ENCODE peak calls at places on chromosomes 5 and 9, in eight cellular contexts. B is Panc1; K is AG04450; T is effector memory CD4-positive, alpha-beta T cell; M is transverse colon; A is DND-41; I is BE2C; P is psoas muscle. R is an unnamed sample. For H3K9me3, the result is how much of the 10 kb centered on the place peaks cover.

GRCh38 chr9:137463194-137463930 is 4.2 kb upstream of the NSMF start:
- DNase-seq in B (no peak), K (no peak), T (no peak), M (no peak), A (no peak), I (no peak), P (peak), R (no peak)

GRCh38 chr9:104386425-104387069 is 117.5 kb upstream of the OR13F1 start:
- DNase-seq in B (peak), K (no peak), T (no peak), M (no peak), A (no peak), I (no peak), P (no peak), R (no peak)

GRCh38 chr9:107614765-107615164 is 125.2 kb upstream of the KLF4 start:
- DNase-seq in B (no peak), K (no peak), T (no peak), M (peak), A (no peak), I (no peak), P (no peak), R (no peak)

GRCh38 chr5:73189816-73190451 is 16.9 kb downstream of the TMEM174 start:
- DNase-seq in B (no peak), K (peak), T (no peak), M (peak), A (no peak), I (peak), P (no peak), R (no peak)

GRCh38 chr5:159825551-159826051 is 90.7 kb upstream of the ADRA1B start:
- DNase-seq in B (no peak), K (no peak), T (no peak), M (peak), A (no peak), I (no peak), P (peak), R (no peak)

GRCh38 chr9:136244116-136244775 is 1.4 kb downstream of the QSOX2 start:
- DNase-seq in B (no peak), K (no peak), T (no peak), M (no peak), A (peak), I (no peak), P (no peak), R (no peak)

GRCh38 chr9:127177221-127177620 is 54.8 kb upstream of the ANGPTL2 start:
- DNase-seq in B (no peak), K (no peak), T (no peak), M (peak), A (no peak), I (no peak), P (no peak), R (no peak)

GRCh38 chr9:126376903-126377342 is 50.3 kb downstream of the MVB12B start:
- DNase-seq in B (no peak), K (no peak), T (no peak), M (no peak), A (no peak), I (no peak), P (no peak), R (no peak)

GRCh38 chr5:153360860-153361259 is 129.6 kb upstream of the GRIA1 start:
- DNase-seq in B (no peak), K (no peak), T (no peak), M (no peak), A (no peak), I (no peak), P (no peak), R (no peak)

GRCh38 chr5:42591026-42591425 is 165.6 kb upstream of the CCDC152 start:
- DNase-seq in B (no peak), K (no peak), T (no peak), M (no peak), A (no peak), I (no peak), P (peak), R (no peak)

GRCh38 chr9:27599102-27599501 is 25.8 kb upstream of the C9orf72 start:
- DNase-seq in B (no peak), K (no peak), T (no peak), M (no peak), A (no peak), I (no peak), P (no peak), R (no peak)

GRCh38 chr5:16536818-16537217 is 71.2 kb upstream of the ZNF622 start:
- DNase-seq in B (no peak), K (no peak), T (no peak), M (no peak), A (no peak), I (no peak), P (no peak), R (no peak)

GRCh38 chr5:93588586-93589347 is 5.7 kb downstream of the NR2F1 start:
- DNase-seq in B (no peak), K (no peak), T (no peak), M (no peak), A (no peak), I (no peak), P (no peak), R (no peak)

GRCh38 chr5:170071748-170072147 is 33.9 kb upstream of the FOXI1 start:
- DNase-seq in B (no peak), K (no peak), T (no peak), M (no peak), A (no peak), I (no peak), P (no peak), R (no peak)

GRCh38 chr5:176995896-176996767 is 10.4 kb downstream of the UIMC1 start:
- DNase-seq in B (no peak), K (no peak), T (no peak), M (no peak), A (no peak), I (no peak), P (no peak), R (no peak)

GRCh38 chr9:83639266-83639665 is 16.3 kb downstream of the IDNK start:
- DNase-seq in B (no peak), K (no peak), T (no peak), M (no peak), A (no peak), I (no peak), P (no peak), R (no peak)

GRCh38 chr9:19690128-19690527 is 98.7 kb downstream of the SLC24A2 start:
- DNase-seq in B (no peak), K (no peak), T (no peak), M (no peak), A (no peak), I (no peak), P (no peak), R (no peak)

GRCh38 chr5:133611357-133612020 is 852 bp downstream of the FSTL4 start:
- DNase-seq in B (no peak), K (no peak), T (no peak), M (no peak), A (no peak), I (peak), P (no peak), R (no peak)

GRCh38 chr5:63687854-63688253 is 274.4 kb downstream of the HTR1A start:
- DNase-seq in B (no peak), K (no peak), T (no peak), M (no peak), A (no peak), I (no peak), P (no peak), R (no peak)

GRCh38 chr5:1517838-1518237 is 5.9 kb downstream of the LPCAT1 start:
- DNase-seq in B (no peak), K (no peak), T (no peak), M (peak), A (peak), I (no peak), P (peak), R (no peak)

GRCh38 chr5:102130386-102130785 is 165.7 kb downstream of the SLCO4C1 start:
- DNase-seq in B (no peak), K (no peak), T (no peak), M (no peak), A (no peak), I (no peak), P (no peak), R (no peak)

GRCh38 chr5:6491548-6492290 is 43.1 kb downstream of the UBE2QL1 start:
- DNase-seq in B (no peak), K (no peak), T (no peak), M (no peak), A (no peak), I (no peak), P (no peak), R (no peak)

GRCh38 chr9:88037285-88037845 is 63.0 kb upstream of the CDK20 start:
- DNase-seq in B (no peak), K (no peak), T (no peak), M (no peak), A (no peak), I (no peak), P (no peak), R (no peak)

GRCh38 chr9:88033303-88033702 is 59.0 kb upstream of the CDK20 start:
- DNase-seq in B (no peak), K (no peak), T (no peak), M (peak), A (no peak), I (no peak), P (no peak), R (no peak)

GRCh38 chr9:88034964-88035363 is 60.6 kb upstream of the CDK20 start:
- DNase-seq in B (no peak), K (no peak), T (no peak), M (no peak), A (no peak), I (no peak), P (no peak), R (no peak)
- H3K9me3 ChIP-seq in B (under half), K (under half), T (under half), M (under half), A (under half), I (under half), P (under half), R (under half)

GRCh38 chr5:4911646-4912403 is 228.3 kb upstream of the ADAMTS16 start:
- DNase-seq in B (no peak), K (no peak), T (no peak), M (no peak), A (no peak), I (no peak), P (no peak), R (no peak)

GRCh38 chr5:4906821-4907220 is 233.3 kb upstream of the ADAMTS16 start:
- DNase-seq in B (no peak), K (no peak), T (no peak), M (no peak), A (no peak), I (no peak), P (no peak), R (no peak)

GRCh38 chr5:4905674-4906528 is 234.2 kb upstream of the ADAMTS16 start:
- DNase-seq in B (no peak), K (no peak), T (no peak), M (peak), A (no peak), I (peak), P (peak), R (no peak)

GRCh38 chr5:4907636-4908035 is 232.5 kb upstream of the ADAMTS16 start:
- DNase-seq in B (no peak), K (no peak), T (no peak), M (no peak), A (no peak), I (no peak), P (no peak), R (no peak)

DNA sequence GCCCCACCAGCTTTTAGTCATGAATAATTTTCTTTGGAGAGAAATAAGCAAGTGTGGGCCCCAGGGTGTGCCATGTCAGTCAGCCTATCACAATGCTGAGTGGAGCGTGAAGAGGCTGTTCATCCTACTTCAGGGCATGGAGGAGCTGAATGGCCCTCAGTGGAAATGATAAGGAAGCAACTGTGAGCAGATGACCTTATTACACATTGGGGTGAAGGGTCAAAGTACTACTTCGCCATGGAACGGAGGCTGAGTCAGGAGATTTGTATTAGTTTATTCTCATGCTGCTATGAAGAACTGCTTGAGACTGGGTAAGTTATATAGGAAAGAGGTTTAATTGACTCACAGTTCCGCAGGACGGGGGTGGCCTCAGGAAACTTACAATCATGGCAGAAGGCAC is 231.0 kb upstream of the ADAMTS16 start:
- DNase-seq in B (no peak), K (no peak), T (no peak), M (no peak), A (no peak), I (no peak), P (no peak), R (no peak)
- H3K9me3 ChIP-seq in B (under half), K (under half), T (under half), M (under half), A (under half), I (under half), P (under half), R (under half)

GRCh38 chr5:141345327-141345726 is 1.7 kb downstream of the PCDHGA3 start:
- DNase-seq in B (no peak), K (no peak), T (no peak), M (no peak), A (no peak), I (no peak), P (no peak), R (no peak)

GRCh38 chr5:141338538-141339306 is at the start of gene PCDHGA2:
- DNase-seq in B (no peak), K (no peak), T (no peak), M (no peak), A (no peak), I (peak), P (no peak), R (no peak)

GRCh38 chr5:141342773-141343172 is 856 bp upstream of the PCDHGA3 start:
- DNase-seq in B (no peak), K (no peak), T (no peak), M (no peak), A (no peak), I (no peak), P (no peak), R (no peak)

GRCh38 chr5:141343242-141343952 is at the start of gene PCDHGA3:
- DNase-seq in B (no peak), K (no peak), T (no peak), M (no peak), A (no peak), I (peak), P (no peak), R (no peak)

DNA sequence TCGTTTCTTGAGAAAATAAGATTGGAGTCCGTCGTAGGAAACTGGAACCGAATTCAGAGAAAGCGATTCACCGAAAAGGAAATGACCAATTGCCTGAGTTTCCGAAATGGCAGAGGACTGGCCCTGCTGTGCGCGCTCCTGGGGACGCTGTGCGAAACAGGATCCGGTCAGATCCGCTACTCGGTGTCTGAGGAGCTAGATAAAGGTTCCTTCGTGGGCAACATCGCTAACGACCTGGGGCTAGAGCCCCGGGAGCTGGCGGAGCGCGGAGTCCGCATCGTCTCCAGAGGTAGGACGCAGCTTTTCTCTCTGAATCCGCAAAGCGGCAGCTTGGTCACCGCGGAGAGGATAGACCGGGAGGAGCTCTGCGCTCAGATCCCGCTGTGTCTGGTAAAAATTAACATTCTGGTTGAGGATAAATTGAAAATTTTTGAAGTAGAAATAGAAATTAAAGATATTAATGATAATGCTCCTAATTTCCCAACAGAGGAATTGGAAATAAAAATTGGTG is 379 bp downstream of the PCDHGA3 start:
- DNase-seq in B (no peak), K (no peak), T (no peak), M (no peak), A (no peak), I (no peak), P (no peak), R (no peak)
- H3K9me3 ChIP-seq in B (under half), K (under half), T (under half), M (under half), A (under half), I (under half), P (under half), R (under half)

GRCh38 chr5:27969157-27969556 is 930.8 kb upstream of the CDH9 start:
- DNase-seq in B (no peak), K (no peak), T (no peak), M (no peak), A (no peak), I (no peak), P (no peak), R (no peak)

GRCh38 chr5:27962201-27962600 is 923.8 kb upstream of the CDH9 start:
- DNase-seq in B (no peak), K (no peak), T (no peak), M (no peak), A (no peak), I (no peak), P (no peak), R (no peak)

GRCh38 chr5:27963050-27963783 is 924.8 kb upstream of the CDH9 start:
- DNase-seq in B (no peak), K (no peak), T (no peak), M (no peak), A (no peak), I (no peak), P (no peak), R (no peak)
- H3K9me3 ChIP-seq in B (under half), K (under half), T (under half), M (under half), A (under half), I (under half), P (under half), R (under half)

R was measured in T-helper 17 cell.